ENCODE peak calls at places on chromosomes 2 and 18, in seven cellular contexts. I is fibroblast of the aortic adventitia, Z is RWPE1, B is upper lobe of right lung, G is brain microvascular endothelial cell, O is left ventricle myocardium inferior, J is GM13976. A is an unnamed sample.

GRCh38 chr2:232230557-232230956 is 148.0 kb upstream of the ALPP start:
- DNase-seq in I (peak; percentile 4), Z (no peak), B (no peak), G (no peak), O (no peak), J (peak; percentile 38), A (peak; percentile 19)

GRCh38 chr2:74585406-74586182 is 31.1 kb downstream of the DOK1 start:
- DNase-seq in I (no peak), Z (no peak), B (peak; percentile 66), G (no peak), O (peak; percentile 39), J (peak; percentile 47), A (no peak)

GRCh38 chr2:216632952-216633615 is at the start of gene IGFBP2:
- DNase-seq in I (no peak), Z (no peak), B (no peak), G (no peak), O (peak; percentile 49), J (peak; percentile 86), A (no peak)

GRCh38 chr2:10220516-10221391 is 82.0 kb upstream of the HPCAL1 start:
- DNase-seq in I (peak; percentile 50), Z (no peak), B (no peak), G (peak; percentile 16), O (no peak), J (no peak), A (peak; percentile 61)

GRCh38 chr2:62151306-62151638 is 44.6 kb upstream of the B3GNT2 start:
- DNase-seq in I (no peak), Z (no peak), B (no peak), G (no peak), O (peak; percentile 34), J (no peak), A (no peak)

GRCh38 chr2:128368437-128369125 is 49.9 kb upstream of the HS6ST1 start:
- DNase-seq in I (no peak), Z (no peak), B (peak; percentile 51), G (no peak), O (no peak), J (no peak), A (no peak)

GRCh38 chr18:32576296-32576916 is 105.7 kb upstream of the GAREM1 start:
- DNase-seq in I (peak; percentile 10), Z (no peak), B (no peak), G (peak; percentile 8), O (no peak), J (no peak), A (peak; percentile 14)

GRCh38 chr2:216159646-216160045 is 50.5 kb downstream of the XRCC5 start:
- DNase-seq in I (no peak), Z (no peak), B (no peak), G (no peak), O (no peak), J (no peak), A (no peak)

GRCh38 chr2:82258151-82258550 is 1953.6 kb upstream of the LRRTM1 start:
- DNase-seq in I (no peak), Z (no peak), B (no peak), G (no peak), O (no peak), J (no peak), A (peak; percentile 1)

GRCh38 chr18:59008302-59008974 is 131.2 kb upstream of the SEC11C start:
- DNase-seq in I (peak; percentile 49), Z (peak; percentile 79), B (no peak), G (peak; percentile 75), O (no peak), J (no peak), A (peak; percentile 76)

GRCh38 chr2:44955593-44956449 is 14.3 kb downstream of the SIX3 start:
- DNase-seq in I (peak; percentile 66), Z (peak; percentile 77), B (peak; percentile 89), G (peak; percentile 47), O (peak; percentile 67), J (peak; percentile 89), A (peak; percentile 69)

GRCh38 chr2:96863575-96864342 is 5.9 kb upstream of the ANKRD39 start:
- DNase-seq in I (no peak), Z (no peak), B (no peak), G (no peak), O (peak; percentile 15), J (no peak), A (no peak)

GRCh38 chr2:70767094-70767698 is 804 bp downstream of the ADD2 start:
- DNase-seq in I (no peak), Z (no peak), B (no peak), G (no peak), O (no peak), J (peak; percentile 55), A (no peak)

GRCh38 chr2:190930411-190930810 is 49.8 kb downstream of the GLS start:
- DNase-seq in I (no peak), Z (no peak), B (no peak), G (no peak), O (no peak), J (no peak), A (no peak)

GRCh38 chr2:18830962-18831361 is 241.6 kb upstream of the NT5C1B start:
- DNase-seq in I (no peak), Z (no peak), B (no peak), G (no peak), O (no peak), J (no peak), A (no peak)

GRCh38 chr2:144671695-144672094 is 151.8 kb upstream of the ZEB2 start:
- DNase-seq in I (no peak), Z (no peak), B (no peak), G (peak; percentile 51), O (no peak), J (no peak), A (peak; percentile 39)

GRCh38 chr18:5515007-5515744 is 28.6 kb downstream of the EPB41L3 start:
- DNase-seq in I (no peak), Z (no peak), B (no peak), G (no peak), O (no peak), J (no peak), A (no peak)

GRCh38 chr2:21944536-21944935 is 820.8 kb downstream of the TDRD15 start:
- DNase-seq in I (no peak), Z (no peak), B (no peak), G (no peak), O (no peak), J (no peak), A (no peak)

GRCh38 chr18:12692206-12692605 is 10.3 kb downstream of the CEP76 start:
- DNase-seq in I (no peak), Z (no peak), B (no peak), G (no peak), O (no peak), J (no peak), A (no peak)

GRCh38 chr2:151782378-151783132 is 45.7 kb downstream of the ARL5A start:
- DNase-seq in I (no peak), Z (no peak), B (no peak), G (no peak), O (no peak), J (no peak), A (no peak)

GRCh38 chr2:206873426-206873825 is 65.9 kb upstream of the CPO start:
- DNase-seq in I (peak; percentile 25), Z (no peak), B (no peak), G (no peak), O (no peak), J (no peak), A (no peak)

GRCh38 chr2:137938204-137938603 is 26.1 kb upstream of the HNMT start:
- DNase-seq in I (peak; percentile 87), Z (no peak), B (no peak), G (peak; percentile 46), O (no peak), J (no peak), A (peak; percentile 36)

GRCh38 chr2:109516445-109517117 is 97.2 kb downstream of the SEPTIN10 start:
- DNase-seq in I (no peak), Z (peak; percentile 58), B (peak; percentile 73), G (peak; percentile 27), O (peak; percentile 51), J (peak; percentile 84), A (peak; percentile 72)

GRCh38 chr2:226304308-226304707 is 495.3 kb downstream of the IRS1 start:
- DNase-seq in I (no peak), Z (no peak), B (no peak), G (no peak), O (no peak), J (no peak), A (no peak)

GRCh38 chr2:223058952-223059716 is 7.1 kb downstream of the KCNE4 start:
- DNase-seq in I (peak; percentile 60), Z (no peak), B (no peak), G (peak; percentile 51), O (no peak), J (no peak), A (peak; percentile 7)

GRCh38 chr2:205657579-205657978 is 24.7 kb upstream of the NRP2 start:
- DNase-seq in I (peak; percentile 96), Z (no peak), B (no peak), G (no peak), O (no peak), J (no peak), A (no peak)

GRCh38 chr2:85134255-85135065 is 1.3 kb downstream of the TCF7L1 start:
- DNase-seq in I (peak; percentile 56), Z (peak; percentile 33), B (peak; percentile 79), G (no peak), O (peak; percentile 50), J (peak; percentile 38), A (no peak)

GRCh38 chr18:63140997-63141776 is 178.4 kb downstream of the BCL2 start:
- DNase-seq in I (no peak), Z (no peak), B (no peak), G (no peak), O (no peak), J (no peak), A (no peak)

GRCh38 chr2:133867131-133867530 is 298.9 kb upstream of the NCKAP5 start:
- DNase-seq in I (peak; percentile 59), Z (no peak), B (no peak), G (no peak), O (no peak), J (no peak), A (no peak)

GRCh38 chr2:31089645-31090044 is 48.6 kb downstream of the GALNT14 start:
- DNase-seq in I (no peak), Z (no peak), B (no peak), G (no peak), O (no peak), J (no peak), A (no peak)
- TF ChIP-seq CTCF in I (no peak), Z (no peak), B (no peak), G (no peak), O (peak; percentile 22), J (no peak), A (no peak)

DNA sequence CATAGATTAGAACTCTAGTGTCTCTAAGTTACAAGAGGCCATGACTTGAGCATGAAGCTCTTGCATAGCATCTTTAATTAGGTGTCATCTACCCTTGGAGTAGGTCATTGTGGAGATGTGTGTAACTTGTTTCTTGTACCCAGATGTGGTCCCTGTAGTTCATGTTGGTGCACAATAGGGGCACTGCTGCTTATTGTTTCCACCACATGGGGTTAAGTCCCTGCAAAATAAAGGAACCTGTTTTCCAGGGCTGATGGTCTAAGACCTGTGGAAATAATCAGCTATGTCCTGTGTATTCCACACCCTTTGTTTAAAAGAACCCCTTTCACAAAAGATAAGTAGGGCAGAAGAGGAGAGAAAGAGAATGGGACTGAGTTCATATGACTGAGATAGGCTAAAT is 28.6 kb downstream of the ASXL3 start:
- DNase-seq in I (no peak), Z (no peak), B (no peak), G (no peak), O (no peak), J (no peak), A (peak; percentile 6)
- TF ChIP-seq CTCF in I (no peak), Z (no peak), B (no peak), G (peak; percentile 29), O (no peak), J (no peak), A (no peak)

GRCh38 chr18:35029770-35030169 is 11.4 kb upstream of the MAPRE2 start:
- DNase-seq in I (no peak), Z (no peak), B (no peak), G (no peak), O (no peak), J (peak; percentile 29), A (no peak)
- TF ChIP-seq CTCF in I (peak; percentile 25), Z (no peak), B (peak; percentile 17), G (no peak), O (peak; percentile 44), J (no peak), A (no peak)

GRCh38 chr2:37896319-37896718 is 28.8 kb upstream of the RMDN2 start:
- DNase-seq in I (no peak), Z (no peak), B (no peak), G (no peak), O (no peak), J (no peak), A (no peak)
- TF ChIP-seq CTCF in I (no peak), Z (no peak), B (no peak), G (peak; percentile 8), O (no peak), J (peak; percentile 15), A (no peak)